ENCODE peak calls at places on chromosomes 5 and 9, in four cellular contexts. O is BE2C, U is adipocyte, A is psoas muscle. L is an unnamed sample.
A peak's percentile ranks its signal among the peaks of the same experiment; 100 is the strongest.

GRCh38 chr5:112604741-112605390 is 132.8 kb upstream of the APC start:
- DNase-seq in O (no peak), U (no peak), A (no peak), L (no peak)

GRCh38 chr9:87122947-87123685 is 175.8 kb upstream of the GAS1 start:
- DNase-seq in A (no peak), U (peak; percentile 80), O (no peak), L (no peak)

GRCh38 chr5:144247131-144247530 is 76.5 kb downstream of the KCTD16 start:
- DNase-seq in A (no peak), U (peak; percentile 46), O (no peak), L (no peak)

GRCh38 chr9:83707518-83707767 is 315 bp downstream of the UBQLN1 start:
- DNase-seq in U (peak; percentile 87), O (peak; percentile 78), A (peak; percentile 93), L (no peak)

GRCh38 chr9:136880651-136881050 is 5.7 kb upstream of the TRAF2 start:
- DNase-seq in A (no peak), O (no peak), U (no peak), L (no peak)

GRCh38 chr5:16937023-16937379 is 913 bp upstream of the MYO10 start:
- DNase-seq in O (no peak), A (no peak), U (no peak), L (peak; percentile 84)

GRCh38 chr9:22657713-22658112 is 211.1 kb downstream of the DMRTA1 start:
- DNase-seq in U (peak; percentile 83), A (no peak), O (no peak), L (no peak)

GRCh38 chr9:33289501-33289900 is 815 bp upstream of the NFX1 start:
- DNase-seq in A (peak; percentile 50), U (peak; percentile 19), O (peak; percentile 12), L (peak; percentile 49)

GRCh38 chr5:175443514-175444059 is 395 bp downstream of the DRD1 start:
- DNase-seq in U (no peak), O (no peak), A (no peak), L (no peak)

GRCh38 chr9:110900451-110900850 is 137.8 kb downstream of the LPAR1 start:
- DNase-seq in U (peak; percentile 72), A (no peak), O (no peak), L (no peak)

GRCh38 chr5:140801494-140801841 is 611 bp downstream of the PCDHA3 start:
- DNase-seq in U (no peak), A (no peak), O (no peak), L (no peak)

GRCh38 chr5:135034186-135034962 is at the start of gene PITX1:
- DNase-seq in A (peak; percentile 92), U (peak; percentile 95), O (peak; percentile 53), L (peak; percentile 66)

GRCh38 chr5:81779125-81779934 is 28.4 kb upstream of the SSBP2 start:
- DNase-seq in A (peak; percentile 81), U (peak; percentile 53), O (peak; percentile 49), L (peak; percentile 75)

GRCh38 chr5:149447373-149448367 is 68.6 kb upstream of the IL17B start:
- DNase-seq in A (no peak), O (no peak), U (no peak), L (peak; percentile 17)

GRCh38 chr5:2531318-2531717 is 220.2 kb downstream of the IRX2 start:
- DNase-seq in A (no peak), O (no peak), U (no peak), L (no peak)

GRCh38 chr5:68215888-68216736 is 556 bp downstream of the PIK3R1 start:
- DNase-seq in U (no peak), O (peak; percentile 76), A (peak; percentile 76), L (peak; percentile 81)

GRCh38 chr5:125011982-125012381 is 265.5 kb upstream of the ZNF608 start:
- DNase-seq in A (no peak), O (peak; percentile 14), U (no peak), L (no peak)

GRCh38 chr9:109568568-109569210 is 70.6 kb upstream of the PTPN3 start:
- DNase-seq in A (no peak), U (no peak), O (no peak), L (no peak)

GRCh38 chr5:150458819-150459557 is 9.4 kb upstream of the RPS14 start:
- DNase-seq in A (peak; percentile 90), O (peak; percentile 82), U (peak; percentile 83), L (peak; percentile 89)

GRCh38 chr9:98365724-98366123 is 110.3 kb upstream of the TBC1D2 start:
- DNase-seq in O (no peak), U (no peak), A (no peak), L (no peak)
- H3K4me3 ChIP-seq in O (no peak overlapping the region), U (no peak overlapping the region), A (no peak overlapping the region), L (no peak overlapping the region)

GRCh38 chr9:135726138-135726853 is 24.3 kb downstream of the KCNT1 start:
- DNase-seq in O (peak; percentile 71), U (no peak), A (no peak), L (no peak)

GRCh38 chr9:135728436-135729110 is 26.6 kb downstream of the KCNT1 start:
- DNase-seq in O (no peak), U (no peak), A (no peak), L (no peak)

GRCh38 chr9:135727257-135727875 is 25.4 kb downstream of the KCNT1 start:
- DNase-seq in U (no peak), A (no peak), O (no peak), L (no peak)

GRCh38 chr9:135722365-135722764 is 20.4 kb downstream of the KCNT1 start:
- DNase-seq in A (no peak), U (no peak), O (no peak), L (no peak)

DNA sequence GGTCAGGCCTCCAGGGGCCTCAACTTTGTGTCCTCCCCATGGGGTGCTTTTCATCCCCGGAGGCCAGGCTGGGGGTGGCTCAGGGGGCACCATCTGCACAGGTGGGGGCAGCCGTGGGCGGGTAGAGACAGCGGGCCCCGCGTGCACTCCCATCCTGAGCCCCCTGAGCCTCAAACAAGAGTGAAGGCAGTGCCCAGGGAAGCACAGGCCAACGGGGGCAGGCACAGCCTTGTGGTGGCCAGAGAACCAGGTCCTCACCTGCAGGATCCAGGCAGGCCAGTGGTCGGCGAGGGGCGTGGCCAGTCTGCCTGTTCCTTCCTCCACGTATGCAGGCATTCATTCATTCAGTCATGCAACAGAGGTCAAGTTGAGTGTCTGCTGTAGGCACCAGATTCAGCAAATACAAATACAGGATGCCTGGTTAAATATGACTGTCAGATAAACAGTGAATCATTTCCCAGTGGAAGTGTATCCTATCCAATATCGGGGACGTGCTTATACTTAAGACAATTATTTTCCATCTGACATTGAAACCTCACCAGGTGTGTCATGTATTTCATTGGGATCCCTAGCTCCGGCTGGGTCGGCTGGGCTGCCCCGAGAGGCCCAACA is 22.3 kb downstream of the KCNT1 start:
- DNase-seq in O (no peak), U (no peak), A (no peak), L (no peak)
- H3K4me1 ChIP-seq in O (peaks cover 54% of the 10 kb centered on the region), U (no peaks in the 10 kb centered on the region), A (no peaks in the 10 kb centered on the region), L (no peaks in the 10 kb centered on the region)

GRCh38 chr9:123412171-123412820 is 56.3 kb downstream of the CRB2 start:
- DNase-seq in A (no peak), O (no peak), U (no peak), L (peak; percentile 4)
- H3K36me3 ChIP-seq in A (no peaks in the 10 kb centered on the region), O (no peaks in the 10 kb centered on the region), U (no peaks in the 10 kb centered on the region), L (no peaks in the 10 kb centered on the region)

DNA sequence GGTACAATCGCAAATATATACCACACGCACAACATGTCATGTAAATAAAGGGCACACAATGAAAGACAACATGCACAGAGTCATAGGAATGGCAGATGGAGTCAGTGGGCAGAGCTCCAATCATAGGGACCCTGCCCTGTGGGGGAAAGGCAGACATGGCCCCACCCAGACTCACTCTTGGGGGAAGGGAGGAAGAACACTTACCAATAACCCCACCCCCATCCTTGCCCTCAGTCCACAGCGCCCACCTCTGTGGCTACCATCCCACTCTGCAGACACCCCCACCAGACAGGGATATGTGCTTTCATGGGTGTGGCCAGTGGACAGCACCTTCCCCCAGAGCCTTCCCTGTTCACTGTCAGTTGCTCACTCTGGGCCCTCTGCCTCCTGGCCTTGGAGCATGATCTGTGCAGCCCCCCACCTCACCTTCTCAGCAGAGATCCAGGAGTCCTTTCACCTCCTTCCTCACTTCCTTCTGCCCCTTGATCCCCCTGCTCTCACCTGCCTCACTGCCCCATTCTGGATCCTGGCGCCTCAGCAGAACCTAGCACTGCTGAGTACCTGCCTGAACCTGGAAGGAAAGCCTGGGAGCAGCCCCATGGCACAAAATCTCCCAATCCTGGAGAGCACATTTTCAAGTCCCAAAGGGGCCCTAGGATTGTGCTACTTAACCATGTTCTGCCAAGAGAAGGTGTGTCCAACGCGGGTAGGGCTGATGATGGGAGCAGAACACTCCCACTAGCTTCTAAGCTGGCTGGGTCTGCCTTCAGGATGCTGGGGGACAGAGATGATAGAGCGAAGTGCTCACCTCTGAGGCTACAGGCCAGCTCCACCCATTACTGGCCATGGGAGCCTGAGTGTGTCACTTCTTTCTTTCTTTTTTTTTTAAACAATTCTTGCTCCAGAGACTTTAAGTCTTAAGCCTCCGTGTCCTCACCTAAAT is 1.5 kb upstream of the PHF19 start:
- DNase-seq in A (no peak), U (no peak), O (no peak), L (no peak)
- H3K4me3 ChIP-seq in A (peak overlapping the region; percentile 78), U (no peak overlapping the region), O (peak overlapping the region; percentile 60), L (no peak overlapping the region)

DNA sequence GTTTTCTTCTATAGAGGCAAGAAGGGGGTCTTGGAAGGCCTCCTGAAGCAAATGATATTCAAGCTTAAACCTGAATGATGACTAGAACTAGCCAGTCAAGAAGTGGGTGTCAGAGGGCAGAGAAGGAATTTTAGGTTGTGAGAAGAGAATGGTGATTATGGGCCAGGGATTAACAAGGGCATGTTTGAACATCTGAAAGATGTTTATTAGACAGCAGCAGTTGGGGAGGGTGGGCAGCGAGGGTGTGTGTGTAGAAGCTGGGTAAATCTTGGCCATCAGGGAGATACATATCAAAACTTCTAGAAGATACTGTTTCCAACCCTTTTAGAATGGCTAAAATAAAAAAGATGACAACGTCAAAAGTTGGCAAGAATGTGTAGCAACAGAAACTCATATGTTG is 54.5 kb downstream of the MAN2A1 start:
- DNase-seq in U (no peak), A (no peak), O (no peak), L (no peak)
- H3K4me1 ChIP-seq in U (peaks cover 38% of the 10 kb centered on the region), A (peaks cover 39% of the 10 kb centered on the region), O (no peaks in the 10 kb centered on the region), L (peaks cover 8% of the 10 kb centered on the region)

GRCh38 chr5:142865631-142866030 is 95.5 kb downstream of the ARHGAP26 start:
- DNase-seq in O (no peak), U (no peak), A (no peak), L (no peak)
- H3K36me3 ChIP-seq in O (no peaks in the 10 kb centered on the region), U (no peaks in the 10 kb centered on the region), A (no peaks in the 10 kb centered on the region), L (no peaks in the 10 kb centered on the region)

GRCh38 chr5:153517105-153517700 is 26.7 kb downstream of the GRIA1 start:
- DNase-seq in O (peak; percentile 8), A (no peak), U (no peak), L (no peak)

GRCh38 chr5:153515269-153515668 is 24.8 kb downstream of the GRIA1 start:
- DNase-seq in A (no peak), O (no peak), U (peak; percentile 81), L (no peak)

GRCh38 chr5:153511632-153512031 is 21.2 kb downstream of the GRIA1 start:
- DNase-seq in A (no peak), O (no peak), U (no peak), L (no peak)

GRCh38 chr5:153516503-153516902 is 26.0 kb downstream of the GRIA1 start:
- DNase-seq in A (no peak), O (no peak), U (no peak), L (no peak)

GRCh38 chr5:153513171-153513570 is 22.7 kb downstream of the GRIA1 start:
- DNase-seq in U (peak; percentile 70), A (no peak), O (no peak), L (no peak)
- H3K4me3 ChIP-seq in U (no peak overlapping the region), A (no peak overlapping the region), O (no peak overlapping the region), L (no peak overlapping the region)

DNA sequence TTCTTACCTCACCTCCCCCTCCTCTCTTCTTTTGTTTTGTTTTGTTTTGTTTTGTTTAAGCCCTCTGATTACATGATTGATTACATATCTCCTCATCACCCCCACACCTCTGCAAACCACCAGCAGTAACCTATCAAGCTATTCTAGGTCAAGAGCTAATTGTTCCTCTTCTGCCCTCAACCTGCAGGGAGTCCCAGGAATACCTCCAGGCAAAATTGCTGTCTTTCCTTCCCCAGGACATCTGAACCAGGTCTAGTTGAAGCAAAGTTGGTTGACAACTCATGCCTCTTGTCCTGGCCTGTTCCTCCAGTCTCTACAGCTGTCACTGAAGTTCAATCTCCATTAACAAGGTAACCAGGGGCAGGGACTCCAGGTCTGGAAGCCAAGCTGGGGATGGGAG is 80.0 kb upstream of the PTGER4 start:
- DNase-seq in A (no peak), U (no peak), O (no peak), L (no peak)
- H3K4me1 ChIP-seq in A (no peaks in the 10 kb centered on the region), U (peaks cover 1% of the 10 kb centered on the region), O (no peaks in the 10 kb centered on the region), L (no peaks in the 10 kb centered on the region)